ENCODE peak calls at places on chromosome 22, in nine cellular contexts. One of them, this sample, is unnamed.

GRCh38 chr22:36284171-36284571 is 31.2 kb downstream of the APOL1 start:
- DNase-seq in naive thymus-derived CD8-positive, alpha-beta T cell: no peak
- DNase-seq in GM19239: no peak
- DNase-seq in A549: no peak
- DNase-seq in HepG2: no peak
- DNase-seq in neuronal stem cell: no peak
- DNase-seq in activated naive CD4-positive, alpha-beta T cell: no peak
- DNase-seq in psoas muscle: no peak
- DNase-seq in aorta: no peak
- DNase-seq in this sample: no peak

GRCh38 chr22:46446799-46447198 is 90.6 kb downstream of the CELSR1 start:
- DNase-seq in GM19239: no peak
- DNase-seq in naive thymus-derived CD8-positive, alpha-beta T cell: no peak
- DNase-seq in aorta: no peak
- DNase-seq in A549: no peak
- DNase-seq in psoas muscle: no peak
- DNase-seq in activated naive CD4-positive, alpha-beta T cell: no peak
- DNase-seq in HepG2: no peak
- DNase-seq in neuronal stem cell: no peak
- DNase-seq in this sample: no peak

GRCh38 chr22:38754247-38755154 is 1.3 kb downstream of the SUN2 start:
- DNase-seq in HepG2: peak; percentile 67
- DNase-seq in neuronal stem cell: no peak
- DNase-seq in activated naive CD4-positive, alpha-beta T cell: no peak
- DNase-seq in aorta: peak; percentile 90
- DNase-seq in A549: no peak
- DNase-seq in GM19239: no peak
- DNase-seq in naive thymus-derived CD8-positive, alpha-beta T cell: no peak
- DNase-seq in psoas muscle: peak; percentile 83
- DNase-seq in this sample: peak; percentile 39

GRCh38 chr22:28925916-28926315 is 42.5 kb downstream of the ZNRF3 start:
- DNase-seq in HepG2: no peak
- DNase-seq in naive thymus-derived CD8-positive, alpha-beta T cell: no peak
- DNase-seq in psoas muscle: no peak
- DNase-seq in GM19239: no peak
- DNase-seq in activated naive CD4-positive, alpha-beta T cell: no peak
- DNase-seq in aorta: peak; percentile 5
- DNase-seq in A549: no peak
- DNase-seq in neuronal stem cell: no peak
- DNase-seq in this sample: no peak

GRCh38 chr22:43798492-43798891 is 13.6 kb downstream of the EFCAB6 start:
- DNase-seq in neuronal stem cell: no peak
- DNase-seq in psoas muscle: no peak
- DNase-seq in activated naive CD4-positive, alpha-beta T cell: no peak
- DNase-seq in HepG2: no peak
- DNase-seq in A549: no peak
- DNase-seq in naive thymus-derived CD8-positive, alpha-beta T cell: no peak
- DNase-seq in GM19239: peak; percentile 18
- DNase-seq in aorta: no peak
- DNase-seq in this sample: no peak

GRCh38 chr22:48489551-48490512 is 1337.8 kb downstream of the BRD1 start:
- DNase-seq in psoas muscle: no peak
- DNase-seq in naive thymus-derived CD8-positive, alpha-beta T cell: no peak
- DNase-seq in aorta: peak; percentile 74
- DNase-seq in A549: peak; percentile 23
- DNase-seq in HepG2: no peak
- DNase-seq in activated naive CD4-positive, alpha-beta T cell: no peak
- DNase-seq in GM19239: no peak
- DNase-seq in neuronal stem cell: no peak
- DNase-seq in this sample: no peak

GRCh38 chr22:35538801-35539321 is 1.8 kb upstream of the RASD2 start:
- DNase-seq in neuronal stem cell: no peak
- DNase-seq in naive thymus-derived CD8-positive, alpha-beta T cell: no peak
- DNase-seq in GM19239: peak; percentile 50
- DNase-seq in aorta: no peak
- DNase-seq in A549: peak; percentile 42
- DNase-seq in activated naive CD4-positive, alpha-beta T cell: no peak
- DNase-seq in psoas muscle: no peak
- DNase-seq in HepG2: no peak
- DNase-seq in this sample: no peak

GRCh38 chr22:19174106-19175025 is 4.2 kb downstream of the SLC25A1 start:
- DNase-seq in psoas muscle: peak; percentile 85
- DNase-seq in naive thymus-derived CD8-positive, alpha-beta T cell: no peak
- DNase-seq in A549: no peak
- DNase-seq in aorta: peak; percentile 88
- DNase-seq in GM19239: no peak
- DNase-seq in HepG2: peak; percentile 57
- DNase-seq in neuronal stem cell: no peak
- DNase-seq in activated naive CD4-positive, alpha-beta T cell: no peak
- DNase-seq in this sample: peak; percentile 66

GRCh38 chr22:18970180-18970947 is 34.3 kb upstream of the PRODH start:
- DNase-seq in naive thymus-derived CD8-positive, alpha-beta T cell: no peak
- DNase-seq in A549: peak; percentile 12
- DNase-seq in aorta: no peak
- DNase-seq in neuronal stem cell: peak; percentile 49
- DNase-seq in activated naive CD4-positive, alpha-beta T cell: no peak
- DNase-seq in GM19239: no peak
- DNase-seq in psoas muscle: peak; percentile 59
- DNase-seq in HepG2: no peak
- DNase-seq in this sample: no peak

GRCh38 chr22:21621891-21622623 is 7.8 kb downstream of the YDJC start:
- DNase-seq in psoas muscle: no peak
- DNase-seq in A549: no peak
- DNase-seq in GM19239: no peak
- DNase-seq in neuronal stem cell: no peak
- DNase-seq in naive thymus-derived CD8-positive, alpha-beta T cell: no peak
- DNase-seq in aorta: no peak
- DNase-seq in HepG2: no peak
- DNase-seq in activated naive CD4-positive, alpha-beta T cell: no peak
- DNase-seq in this sample: no peak

GRCh38 chr22:29315286-29316195 is at the start of gene RASL10A:
- DNase-seq in psoas muscle: peak; percentile 69
- DNase-seq in activated naive CD4-positive, alpha-beta T cell: no peak
- DNase-seq in neuronal stem cell: no peak
- DNase-seq in A549: no peak
- DNase-seq in aorta: peak; percentile 71
- DNase-seq in naive thymus-derived CD8-positive, alpha-beta T cell: no peak
- DNase-seq in HepG2: no peak
- DNase-seq in GM19239: no peak
- DNase-seq in this sample: no peak

GRCh38 chr22:43881091-43882061 is 10.4 kb downstream of the PNPLA5 start:
- DNase-seq in naive thymus-derived CD8-positive, alpha-beta T cell: no peak
- DNase-seq in A549: no peak
- DNase-seq in HepG2: no peak
- DNase-seq in psoas muscle: peak; percentile 43
- DNase-seq in GM19239: no peak
- DNase-seq in activated naive CD4-positive, alpha-beta T cell: no peak
- DNase-seq in neuronal stem cell: no peak
- DNase-seq in aorta: peak; percentile 58
- DNase-seq in this sample: no peak

GRCh38 chr22:23146842-23147205 is 1.5 kb downstream of the RAB36 start:
- DNase-seq in psoas muscle: no peak
- DNase-seq in naive thymus-derived CD8-positive, alpha-beta T cell: no peak
- DNase-seq in A549: no peak
- DNase-seq in GM19239: no peak
- DNase-seq in aorta: no peak
- DNase-seq in activated naive CD4-positive, alpha-beta T cell: no peak
- DNase-seq in neuronal stem cell: no peak
- DNase-seq in HepG2: no peak
- DNase-seq in this sample: no peak

GRCh38 chr22:18000441-18001039 is 23.8 kb downstream of the MICAL3 start:
- DNase-seq in naive thymus-derived CD8-positive, alpha-beta T cell: peak; percentile 20
- DNase-seq in psoas muscle: peak; percentile 56
- DNase-seq in activated naive CD4-positive, alpha-beta T cell: no peak
- DNase-seq in neuronal stem cell: peak; percentile 43
- DNase-seq in GM19239: no peak
- DNase-seq in aorta: peak; percentile 79
- DNase-seq in HepG2: no peak
- DNase-seq in A549: no peak
- DNase-seq in this sample: no peak

GRCh38 chr22:32676196-32676595 is 125.3 kb upstream of the TIMP3 start:
- DNase-seq in GM19239: no peak
- DNase-seq in activated naive CD4-positive, alpha-beta T cell: no peak
- DNase-seq in neuronal stem cell: no peak
- DNase-seq in A549: no peak
- DNase-seq in naive thymus-derived CD8-positive, alpha-beta T cell: no peak
- DNase-seq in aorta: no peak
- DNase-seq in psoas muscle: no peak
- DNase-seq in HepG2: no peak
- DNase-seq in this sample: no peak